ENCODE peak calls at places on chromosomes 1 and 21, in six cellular contexts. V is HuH-7, P is T-cell, O is RWPE1, K is cardiac septum, G is HFF-Myc. S is an unnamed sample.

GRCh38 chr1:12037486-12038355 is 18.4 kb downstream of the MIIP start:
- DNase-seq in K (no peak), V (no peak), P (no peak), O (no peak), G (no peak), S (no peak)

GRCh38 chr1:82586473-82586872 is 785.7 kb downstream of the ADGRL2 start:
- DNase-seq in G (no peak), V (no peak), K (no peak), O (no peak), P (no peak), S (no peak)

GRCh38 chr1:21447311-21447710 is 7.4 kb downstream of the NBPF3 start:
- DNase-seq in O (no peak), P (no peak), G (no peak), V (no peak), K (no peak), S (no peak)

GRCh38 chr21:45138199-45139002 is 64.0 kb downstream of the ADARB1 start:
- DNase-seq in V (peak), O (peak), K (no peak), P (peak), G (peak), S (no peak)

GRCh38 chr1:154186852-154187501 is 4.9 kb downstream of the TPM3 start:
- DNase-seq in O (no peak), G (no peak), P (no peak), K (no peak), V (no peak), S (no peak)

GRCh38 chr1:244046907-244047738 is 4.0 kb upstream of the ZBTB18 start:
- DNase-seq in G (no peak), K (no peak), O (no peak), V (no peak), P (no peak), S (no peak)

GRCh38 chr1:17908945-17909344 is 153.8 kb downstream of the ACTL8 start:
- DNase-seq in K (peak), P (no peak), V (no peak), G (no peak), O (no peak), S (peak)

GRCh38 chr1:210416049-210416448 is 87.3 kb downstream of the HHAT start:
- DNase-seq in V (no peak), P (no peak), G (no peak), K (no peak), O (no peak), S (no peak)

GRCh38 chr1:44924835-44925464 is 61.4 kb downstream of the EIF2B3 start:
- DNase-seq in K (no peak), O (peak), G (peak), V (no peak), P (no peak), S (no peak)

GRCh38 chr1:147892731-147893214 is 9.8 kb upstream of the GJA8 start:
- DNase-seq in O (peak), K (no peak), P (no peak), V (peak), G (peak), S (no peak)

GRCh38 chr1:64956733-64957441 is 9.5 kb downstream of the JAK1 start:
- DNase-seq in P (no peak), V (no peak), K (no peak), G (no peak), O (no peak), S (no peak)

GRCh38 chr1:168653567-168653966 is 75.4 kb downstream of the DPT start:
- DNase-seq in P (no peak), G (no peak), O (no peak), V (no peak), K (no peak), S (no peak)

GRCh38 chr1:27562483-27563406 is 41.2 kb downstream of the AHDC1 start:
- DNase-seq in P (no peak), O (no peak), K (no peak), V (no peak), G (no peak), S (no peak)

GRCh38 chr21:38136201-38136600 is 120.6 kb upstream of the KCNJ15 start:
- DNase-seq in K (no peak), P (no peak), G (no peak), O (peak), V (no peak), S (no peak)